ENCODE peak calls at places on chromosome 10, in five cellular contexts. Q is SK-N-SH, D is GM12878, F is HL-60, A is H1. V is an unnamed sample.
A peak's percentile ranks its signal among the peaks of the same experiment; 100 is the strongest.

GRCh38 chr10:66827353-66827752 is 98.5 kb upstream of the LRRTM3 start:
- DNase-seq in Q (no peak), D (no peak), F (no peak), A (no peak), V (no peak)

GRCh38 chr10:125201108-125201524 is 40.8 kb upstream of the CTBP2 start:
- DNase-seq in Q (no peak), D (peak; percentile 17), F (no peak), A (no peak), V (no peak)

GRCh38 chr10:86411281-86411841 is 44.8 kb upstream of the GRID1 start:
- DNase-seq in Q (no peak), D (peak; percentile 74), F (peak; percentile 58), A (no peak), V (no peak)

GRCh38 chr10:58209669-58210068 is 58.0 kb downstream of the IPMK start:
- DNase-seq in Q (no peak), D (no peak), F (no peak), A (no peak), V (no peak)

GRCh38 chr10:102327002-102327401 is 68.5 kb upstream of the NFKB2 start:
- DNase-seq in Q (no peak), D (no peak), F (no peak), A (no peak), V (no peak)

GRCh38 chr10:61896854-61897661 is 4.4 kb upstream of the ARID5B start:
- DNase-seq in Q (peak; percentile 67), D (peak; percentile 85), F (peak; percentile 52), A (peak; percentile 68), V (peak; percentile 88)

GRCh38 chr10:1597370-1598146 is 139.8 kb downstream of the ADARB2 start:
- DNase-seq in Q (no peak), D (peak; percentile 4), F (no peak), A (no peak), V (no peak)

GRCh38 chr10:71396714-71397339 is at the start of gene CDH23:
- DNase-seq in Q (peak; percentile 88), D (no peak), F (no peak), A (no peak), V (peak; percentile 36)

GRCh38 chr10:5014936-5015335 is 11.3 kb upstream of the AKR1C2 start:
- DNase-seq in Q (no peak), D (no peak), F (no peak), A (no peak), V (peak; percentile 12)

GRCh38 chr10:51224610-51225230 is 150.4 kb downstream of the PRKG1 start:
- DNase-seq in Q (no peak), D (no peak), F (no peak), A (no peak), V (no peak)

GRCh38 chr10:18157909-18158308 is 17.7 kb downstream of the CACNB2 start:
- DNase-seq in Q (no peak), D (no peak), F (no peak), A (no peak), V (no peak)

GRCh38 chr10:21495002-21495685 is 30.3 kb downstream of the SKIDA1 start:
- DNase-seq in Q (peak; percentile 67), D (no peak), F (no peak), A (no peak), V (no peak)

DNA sequence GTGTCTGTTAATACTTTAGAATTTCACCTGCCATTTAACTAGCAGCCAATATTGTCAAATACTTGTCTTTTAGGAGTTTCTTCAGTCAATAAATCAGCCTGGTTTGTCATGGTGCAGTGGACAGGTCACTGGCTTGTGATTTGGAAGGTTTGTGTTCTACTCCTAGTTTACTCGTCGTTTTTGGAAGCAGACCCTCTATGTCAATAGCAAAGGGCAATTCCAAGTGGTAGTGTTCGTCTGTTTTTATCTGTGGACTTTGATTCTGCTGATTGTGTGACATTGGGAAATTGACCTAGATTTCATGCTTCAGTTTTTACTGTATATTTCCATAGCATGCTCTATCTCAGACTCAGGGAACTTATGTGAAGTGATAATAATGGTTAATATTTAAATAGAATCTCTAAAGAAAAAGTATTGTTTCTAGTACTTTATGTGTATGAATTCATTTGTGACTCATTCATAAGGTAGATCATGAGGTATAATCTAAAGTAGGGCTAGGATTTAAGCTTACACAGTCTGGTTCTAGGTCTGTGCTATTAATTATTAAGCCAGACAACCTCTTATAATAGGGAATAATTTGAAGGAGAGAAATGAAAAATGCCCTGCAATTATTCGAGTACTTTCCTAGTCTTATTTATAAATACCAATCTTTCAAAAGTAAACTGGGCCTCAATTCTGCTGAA is 198.1 kb downstream of the REEP3 start:
- DNase-seq in Q (no peak), D (no peak), F (no peak), A (no peak), V (no peak)
- TF ChIP-seq GABPA in Q (no peak), D (no peak), F (no peak), A (no peak), V (no peak)

DNA sequence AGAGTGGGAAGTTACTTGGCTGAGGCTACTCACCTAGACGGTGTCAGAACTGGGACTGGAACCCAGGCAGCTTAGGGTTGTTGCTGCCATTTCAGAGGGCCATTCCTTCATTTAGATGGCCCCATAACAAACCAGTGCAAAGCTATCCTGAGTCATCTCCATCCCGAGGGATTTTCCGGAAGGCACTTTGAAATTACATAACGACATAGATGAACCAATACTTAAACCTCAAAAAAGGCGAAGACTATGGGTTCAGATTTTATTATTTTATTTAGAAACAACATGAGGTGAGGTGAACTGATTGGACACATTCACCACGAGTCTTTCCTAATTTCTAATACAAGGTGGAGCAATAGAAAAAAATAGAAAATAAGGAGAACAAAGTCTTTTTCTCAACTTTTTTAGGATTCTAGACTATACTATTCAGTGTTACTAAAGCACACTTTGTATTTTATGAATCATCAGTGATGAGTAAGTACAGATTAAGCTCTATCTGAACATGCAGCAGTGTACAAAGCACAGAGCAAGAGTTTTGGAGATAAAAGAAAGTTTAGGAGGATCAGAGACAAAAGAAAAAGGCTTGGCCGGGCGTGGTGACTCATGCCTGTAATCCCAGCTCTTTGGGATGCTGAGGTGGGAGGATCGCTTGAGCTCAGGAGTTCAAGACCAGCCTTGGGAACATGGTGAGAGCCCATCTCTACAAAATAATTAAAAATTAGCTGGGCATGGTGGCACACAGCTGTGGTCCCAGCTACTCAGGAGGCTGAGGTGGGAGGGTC is 79.5 kb upstream of the SVIL start:
- DNase-seq in Q (no peak), D (no peak), F (no peak), A (no peak), V (no peak)
- TF ChIP-seq GABPA in Q (no peak), D (no peak), F (no peak), A (no peak), V (no peak)

GRCh38 chr10:129332476-129332875 is 134.6 kb upstream of the MGMT start:
- DNase-seq in Q (peak; percentile 56), D (no peak), F (no peak), A (peak; percentile 50), V (peak; percentile 51)
- TF ChIP-seq GABPA in Q (no peak), D (no peak), F (no peak), A (no peak), V (no peak)

DNA sequence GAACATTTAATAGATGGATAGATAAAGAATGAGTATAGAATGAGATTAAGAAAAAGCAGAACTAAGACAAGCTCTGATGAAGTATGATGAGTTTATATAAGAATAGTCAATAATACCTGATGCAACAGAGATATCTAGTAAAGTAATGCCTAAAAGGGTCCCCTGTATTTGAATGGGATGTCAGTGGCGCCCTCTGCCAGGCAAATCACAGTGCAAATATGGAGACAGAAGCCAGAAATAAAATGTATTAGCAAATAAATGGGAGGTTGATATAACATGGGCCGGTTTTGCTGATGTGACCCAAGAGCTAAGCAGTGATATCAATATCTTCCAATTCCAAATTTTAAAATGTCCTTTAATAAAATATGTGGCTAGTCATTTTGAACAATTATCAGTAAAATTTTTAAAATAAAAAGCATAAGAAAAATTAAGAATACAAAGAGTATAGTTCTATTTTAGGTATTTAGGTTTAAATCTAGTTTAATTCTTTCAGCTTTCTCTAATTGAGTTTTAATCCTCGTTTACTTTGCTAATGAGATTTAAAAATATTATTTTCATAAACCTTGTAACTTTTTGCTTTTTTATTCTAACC is 62.6 kb downstream of the ADK start:
- DNase-seq in Q (peak; percentile 65), D (no peak), F (peak; percentile 45), A (no peak), V (peak; percentile 54)
- TF ChIP-seq GABPA in Q (no peak), D (no peak), F (no peak), A (no peak), V (no peak)

GRCh38 chr10:42650374-42650773 is 12.0 kb upstream of the ZNF33B start:
- DNase-seq in Q (no peak), D (no peak), F (no peak), A (no peak), V (no peak)
- TF ChIP-seq GABPA in Q (no peak), D (no peak), F (no peak), A (no peak), V (no peak)

GRCh38 chr10:69991151-69991550 is 61.5 kb upstream of the MACROH2A2 start:
- DNase-seq in Q (no peak), D (no peak), F (no peak), A (no peak), V (no peak)

GRCh38 chr10:70000262-70000661 is 52.4 kb upstream of the MACROH2A2 start:
- DNase-seq in Q (no peak), D (no peak), F (no peak), A (no peak), V (no peak)

DNA sequence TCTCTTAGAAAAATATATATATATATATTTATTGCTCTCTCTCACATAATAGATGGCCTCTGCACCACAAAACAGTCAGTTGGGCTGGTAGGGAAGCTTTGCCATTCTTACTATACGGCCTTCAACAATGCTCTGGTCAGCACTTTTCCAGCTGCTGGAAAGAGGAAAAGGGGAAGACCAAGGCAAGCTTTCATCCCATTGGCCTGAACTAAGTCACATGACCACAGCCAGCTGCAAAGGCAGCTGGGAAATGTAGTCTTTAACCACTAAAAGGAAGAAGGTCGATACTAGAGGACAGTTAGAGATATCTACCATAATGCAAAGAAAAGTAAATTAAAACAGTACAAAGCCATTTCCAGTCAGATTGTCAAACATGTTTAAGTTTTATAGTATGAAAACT is 58.4 kb upstream of the MACROH2A2 start:
- DNase-seq in Q (peak; percentile 75), D (no peak), F (peak; percentile 51), A (no peak), V (peak; percentile 90)
- TF ChIP-seq GABPA in Q (no peak), D (no peak), F (no peak), A (no peak), V (no peak)

V was measured in K562.